ENCODE peak calls at places on chromosomes 7 and 10, in four cellular contexts. A, J, T and K are unnamed samples. For H3K4me1, the result is how much of the 10 kb centered on the place peaks cover.

GRCh38 chr10:19966751-19967150 is 150.5 kb downstream of the PLXDC2 start:
- DNase-seq in A (no peak), J (no peak), T (no peak), K (no peak)

GRCh38 chr10:122911889-122912484 is 1.6 kb downstream of the FAM24A start:
- DNase-seq in A (peak), J (peak), T (no peak), K (no peak)

GRCh38 chr7:325811-326210 is 35.8 kb downstream of the FOXL3 start:
- DNase-seq in A (no peak), T (no peak), J (no peak), K (no peak)

GRCh38 chr10:103678104-103678526 is 177.3 kb downstream of the SH3PXD2A start:
- DNase-seq in J (peak), A (no peak), T (peak), K (peak)

GRCh38 chr10:6044060-6044459 is 18.1 kb downstream of the IL2RA start:
- DNase-seq in A (no peak), J (no peak), T (no peak), K (no peak)

GRCh38 chr7:143419880-143420279 is 11.2 kb upstream of the EPHA1 start:
- DNase-seq in A (no peak), J (no peak), T (peak), K (no peak)

GRCh38 chr10:100662067-100662466 is 83.3 kb upstream of the PAX2 start:
- DNase-seq in T (no peak), A (no peak), J (no peak), K (no peak)

GRCh38 chr7:139541600-139542307 is 18.3 kb downstream of the CLEC2L start:
- DNase-seq in T (no peak), J (no peak), A (no peak), K (no peak)

GRCh38 chr10:80163741-80164341 is 31.3 kb downstream of the PLAC9 start:
- DNase-seq in T (no peak), J (peak), A (no peak), K (no peak)

GRCh38 chr7:106569500-106569929 is 91.4 kb downstream of the CCDC71L start:
- DNase-seq in T (no peak), J (no peak), A (no peak), K (no peak)

GRCh38 chr10:4280481-4281206 is 495.6 kb upstream of the KLF6 start:
- DNase-seq in J (no peak), A (no peak), T (no peak), K (no peak)

GRCh38 chr10:5524721-5525531 is at the start of gene CALML3:
- DNase-seq in A (no peak), T (peak), J (peak), K (no peak)

GRCh38 chr10:100803481-100803880 is 58.1 kb downstream of the PAX2 start:
- DNase-seq in A (no peak), J (no peak), T (no peak), K (no peak)

GRCh38 chr10:29583674-29584073 is 51.1 kb downstream of the SVIL start:
- DNase-seq in A (no peak), T (no peak), J (no peak), K (no peak)

GRCh38 chr10:90347239-90347638 is 510.6 kb downstream of the HTR7 start:
- DNase-seq in T (no peak), A (no peak), J (no peak), K (no peak)

GRCh38 chr7:17624379-17624778 is 315.9 kb downstream of the SNX13 start:
- DNase-seq in T (no peak), A (no peak), J (no peak), K (no peak)

GRCh38 chr10:133445751-133446708 is 7.7 kb upstream of the SCART1 start:
- DNase-seq in A (no peak), T (no peak), J (peak), K (no peak)

GRCh38 chr10:63363951-63364350 is 101.8 kb downstream of the JMJD1C start:
- DNase-seq in T (no peak), A (no peak), J (no peak), K (no peak)

GRCh38 chr7:51430480-51431086 is 114.0 kb upstream of the COBL start:
- DNase-seq in J (no peak), T (no peak), A (peak), K (no peak)

GRCh38 chr10:130218181-130218641 is 82.0 kb downstream of the GLRX3 start:
- DNase-seq in A (no peak), T (no peak), J (no peak), K (no peak)

GRCh38 chr10:3287566-3288445 is 115.2 kb upstream of the PITRM1 start:
- DNase-seq in A (no peak), J (no peak), T (no peak), K (no peak)

GRCh38 chr7:149866817-149867447 is 6.8 kb upstream of the ATP6V0E2 start:
- DNase-seq in A (no peak), T (no peak), J (no peak), K (no peak)

GRCh38 chr7:25084826-25085225 is 40.2 kb downstream of the CYCS start:
- DNase-seq in J (no peak), A (no peak), T (no peak), K (no peak)

GRCh38 chr10:78286186-78286585 is 252.5 kb downstream of the RPS24 start:
- DNase-seq in J (no peak), T (no peak), A (no peak), K (no peak)

GRCh38 chr10:22655312-22655973 is 58.9 kb downstream of the PIP4K2A start:
- DNase-seq in J (no peak), T (no peak), A (peak), K (no peak)

GRCh38 chr7:151057989-151058765 is 480 bp upstream of the CDK5 start:
- DNase-seq in J (peak), A (peak), T (peak), K (peak)

GRCh38 chr7:151060113-151060415 is 675 bp downstream of the SLC4A2 start:
- DNase-seq in J (no peak), A (peak), T (peak), K (no peak)

GRCh38 chr7:151060416-151061234 is 1.2 kb downstream of the SLC4A2 start:
- DNase-seq in T (no peak), A (peak), J (peak), K (no peak)

GRCh38 chr7:151058766-151059361 is 525 bp upstream of the SLC4A2 start:
- DNase-seq in J (no peak), A (no peak), T (no peak), K (no peak)

GRCh38 chr7:151059362-151060112 is at the start of gene SLC4A2:
- DNase-seq in A (peak), J (peak), T (peak), K (peak)
- TF ChIP-seq POLR2A in A (peak), J (no peak), T (no peak), K (no peak)

GRCh38 chr10:12685261-12685861 is 316.2 kb downstream of the CCDC3 start:
- DNase-seq in A (no peak), J (no peak), T (no peak), K (no peak)
- H3K27ac ChIP-seq in A (no peak), J (no peak), T (no peak), K (no peak)

GRCh38 chr10:117677239-117677638 is 134.7 kb downstream of the EMX2 start:
- DNase-seq in J (no peak), T (no peak), A (no peak), K (no peak)
- H3K4me1 ChIP-seq in J (under half), T (under half), A (under half), K (under half)

GRCh38 chr7:38625866-38626265 is 5.3 kb downstream of the AMPH start:
- DNase-seq in J (no peak), A (no peak), T (no peak), K (no peak)
- TF ChIP-seq POLR2A in J (no peak), A (no peak), T (no peak), K (no peak)

DNA sequence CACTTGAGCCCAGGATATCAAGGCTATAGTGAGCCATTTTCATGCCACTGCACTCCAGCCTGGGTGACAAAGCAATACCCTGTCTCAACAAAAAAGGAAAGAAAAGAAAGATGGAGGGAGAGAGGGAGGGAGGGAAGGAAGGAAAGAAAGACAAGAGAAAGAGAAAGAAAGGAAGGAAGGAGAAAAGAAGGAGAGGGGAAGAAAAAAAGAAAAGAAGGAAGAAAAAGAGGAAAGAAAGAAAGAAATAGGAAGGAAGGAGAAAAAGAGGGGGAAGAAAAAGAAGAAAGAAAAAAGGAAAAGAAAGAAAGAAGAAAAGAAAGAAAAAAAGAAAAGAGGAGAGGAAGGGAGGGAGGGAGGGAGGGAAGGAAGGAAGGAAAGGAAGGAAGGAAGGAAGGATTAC is 321.5 kb upstream of the CNTNAP2 start:
- DNase-seq in J (no peak), T (no peak), A (no peak), K (no peak)
- H3K27ac ChIP-seq in J (no peak), T (no peak), A (no peak), K (no peak)

GRCh38 chr10:112283100-112283499 is at the start of gene TECTB:
- DNase-seq in T (no peak), A (no peak), J (no peak), K (no peak)
- H3K4me1 ChIP-seq in T (under half), A (under half), J (under half), K (under half)

GRCh38 chr7:74197449-74198108 is 12.2 kb upstream of the LAT2 start:
- DNase-seq in J (no peak), T (no peak), A (no peak), K (no peak)
- TF ChIP-seq POLR2A in J (no peak), T (no peak), A (no peak), K (no peak)

GRCh38 chr7:137151056-137151731 is 192.3 kb downstream of the PTN start:
- DNase-seq in J (no peak), T (no peak), A (no peak), K (no peak)
- H3K27ac ChIP-seq in J (no peak), T (no peak), A (no peak), K (no peak)

DNA sequence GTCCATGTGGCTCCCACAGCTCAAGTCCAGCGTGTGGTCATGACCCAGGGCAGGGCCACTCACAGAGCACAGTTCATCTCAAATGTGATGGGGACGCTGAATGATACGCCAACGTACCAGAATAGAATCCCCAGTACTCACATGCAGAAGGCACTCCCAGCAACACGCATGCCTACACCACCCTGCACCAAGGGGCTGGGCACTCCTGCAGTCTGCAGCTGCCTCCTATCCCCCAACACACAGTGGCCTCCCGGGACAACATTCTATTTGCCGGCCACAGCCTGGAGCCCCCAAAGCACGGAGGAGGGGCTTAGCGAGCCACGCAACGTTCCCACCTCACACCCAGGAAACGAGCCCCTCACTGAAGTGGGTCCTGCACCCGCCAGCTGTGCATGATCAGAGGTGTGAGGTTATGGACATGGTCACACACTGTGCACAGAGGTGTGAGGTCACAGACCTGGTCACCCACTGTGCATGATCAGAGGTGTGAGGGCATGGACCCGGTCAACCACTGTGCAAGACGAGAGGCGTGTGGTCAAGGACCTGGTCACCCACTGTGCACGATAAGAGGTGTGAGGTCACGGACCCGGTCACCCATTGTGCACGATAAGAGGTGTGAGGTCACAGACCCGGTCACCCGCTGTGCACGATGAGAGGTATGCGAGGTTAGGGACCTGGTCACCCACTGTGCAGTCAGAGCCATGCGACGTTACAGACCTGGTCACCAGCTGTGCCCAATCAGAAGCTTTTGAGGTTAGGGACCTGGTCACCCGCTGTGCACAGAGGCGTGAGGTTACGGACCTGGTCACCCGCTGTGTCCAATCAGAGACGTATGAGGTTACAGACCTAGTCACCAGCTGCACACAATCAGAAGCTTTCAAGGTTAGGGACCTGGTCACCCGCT is 182.8 kb downstream of the DIP2C start:
- DNase-seq in J (no peak), A (no peak), T (no peak), K (no peak)
- H3K4me1 ChIP-seq in J (under half), A (under half), T (under half), K (under half)